ENCODE peak calls at places on chromosomes 6 and 20, in seven cellular contexts. One of them, this sample, is unnamed.

GRCh38 chr20:9301129-9302072 is 213.0 kb upstream of the LAMP5 start:
- DNase-seq in ovary: no peak
- DNase-seq in adrenal gland: no peak
- DNase-seq in NB4: no peak
- DNase-seq in transverse colon: peak
- DNase-seq in A549: peak
- DNase-seq in body of pancreas: peak
- DNase-seq in this sample: peak

GRCh38 chr6:87078983-87079616 is 15.8 kb downstream of the CGA start:
- DNase-seq in ovary: peak
- DNase-seq in adrenal gland: peak
- DNase-seq in NB4: peak
- DNase-seq in transverse colon: peak
- DNase-seq in A549: peak
- DNase-seq in body of pancreas: peak
- DNase-seq in this sample: peak

GRCh38 chr6:157762636-157763035 is 60.4 kb upstream of the SNX9 start:
- DNase-seq in ovary: no peak
- DNase-seq in adrenal gland: no peak
- DNase-seq in NB4: peak
- DNase-seq in transverse colon: no peak
- DNase-seq in A549: peak
- DNase-seq in body of pancreas: no peak
- DNase-seq in this sample: peak

GRCh38 chr6:97133071-97133470 is 149.9 kb downstream of the MMS22L start:
- DNase-seq in ovary: no peak
- DNase-seq in adrenal gland: peak
- DNase-seq in NB4: no peak
- DNase-seq in transverse colon: no peak
- DNase-seq in A549: no peak
- DNase-seq in body of pancreas: no peak
- DNase-seq in this sample: no peak

GRCh38 chr20:38338849-38339520 is 7.3 kb upstream of the LBP start:
- DNase-seq in ovary: no peak
- DNase-seq in adrenal gland: no peak
- DNase-seq in NB4: no peak
- DNase-seq in transverse colon: no peak
- DNase-seq in A549: no peak
- DNase-seq in body of pancreas: no peak
- DNase-seq in this sample: no peak

GRCh38 chr6:135088818-135089809 is 34.5 kb upstream of the HBS1L start:
- DNase-seq in ovary: no peak
- DNase-seq in adrenal gland: no peak
- DNase-seq in NB4: peak
- DNase-seq in transverse colon: no peak
- DNase-seq in A549: peak
- DNase-seq in body of pancreas: no peak
- DNase-seq in this sample: peak

GRCh38 chr6:66638099-66638498 is 931.1 kb upstream of the EYS start:
- DNase-seq in ovary: no peak
- DNase-seq in adrenal gland: no peak
- DNase-seq in NB4: no peak
- DNase-seq in transverse colon: no peak
- DNase-seq in A549: no peak
- DNase-seq in body of pancreas: no peak
- DNase-seq in this sample: no peak

GRCh38 chr6:168865522-168865921 is 388.1 kb downstream of the THBS2 start:
- DNase-seq in ovary: no peak
- DNase-seq in adrenal gland: no peak
- DNase-seq in NB4: no peak
- DNase-seq in transverse colon: no peak
- DNase-seq in A549: no peak
- DNase-seq in body of pancreas: no peak
- DNase-seq in this sample: no peak

GRCh38 chr20:3043381-3043780 is at the start of gene GNRH2:
- DNase-seq in ovary: no peak
- DNase-seq in adrenal gland: no peak
- DNase-seq in NB4: no peak
- DNase-seq in transverse colon: no peak
- DNase-seq in A549: no peak
- DNase-seq in body of pancreas: no peak
- DNase-seq in this sample: no peak

GRCh38 chr20:3040086-3040485 is 3.3 kb upstream of the GNRH2 start:
- DNase-seq in ovary: no peak
- DNase-seq in adrenal gland: no peak
- DNase-seq in NB4: no peak
- DNase-seq in transverse colon: no peak
- DNase-seq in A549: no peak
- DNase-seq in body of pancreas: no peak
- DNase-seq in this sample: no peak

GRCh38 chr20:3044336-3044965 is 1.0 kb downstream of the GNRH2 start:
- DNase-seq in ovary: no peak
- DNase-seq in adrenal gland: no peak
- DNase-seq in NB4: no peak
- DNase-seq in transverse colon: no peak
- DNase-seq in A549: no peak
- DNase-seq in body of pancreas: no peak
- DNase-seq in this sample: no peak

GRCh38 chr20:3042621-3043020 is 801 bp upstream of the GNRH2 start:
- DNase-seq in ovary: peak
- DNase-seq in adrenal gland: peak
- DNase-seq in NB4: no peak
- DNase-seq in transverse colon: no peak
- DNase-seq in A549: no peak
- DNase-seq in body of pancreas: peak
- DNase-seq in this sample: no peak

DNA sequence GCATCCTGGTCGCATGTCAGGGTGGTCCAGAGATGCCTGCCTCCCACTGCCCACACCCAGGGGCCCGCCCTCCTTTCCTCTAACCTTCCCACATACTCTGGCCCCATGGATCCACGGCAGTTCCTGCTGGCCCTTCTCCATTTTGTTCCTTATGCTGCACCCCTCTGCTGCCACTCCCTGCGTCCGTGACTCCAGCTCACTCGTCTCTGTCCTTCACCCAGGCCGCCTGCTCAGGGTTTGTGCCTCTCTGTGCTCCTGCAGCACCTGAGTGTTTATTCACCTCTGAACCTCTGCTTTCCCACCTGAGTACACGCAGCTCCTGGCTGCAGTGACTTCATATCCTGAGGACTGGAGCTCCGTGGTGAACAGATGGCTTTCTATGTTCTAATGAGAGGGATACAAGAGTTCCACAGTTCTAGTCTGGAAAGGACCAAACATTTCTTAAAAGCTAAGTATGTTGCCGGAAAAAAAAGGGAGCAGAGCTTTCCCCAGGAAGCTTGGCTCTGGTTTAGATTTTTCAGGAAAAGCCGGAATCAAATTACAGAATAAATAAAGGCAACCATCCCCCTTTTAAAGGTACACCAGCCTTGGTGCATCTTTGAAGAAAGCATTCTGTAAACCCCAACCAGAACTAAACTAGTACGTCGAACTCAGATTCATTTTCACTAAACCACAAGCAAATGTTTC is 1.5 kb upstream of the GNRH2 start:
- DNase-seq in ovary: no peak
- DNase-seq in adrenal gland: no peak
- DNase-seq in NB4: no peak
- DNase-seq in transverse colon: no peak
- DNase-seq in A549: no peak
- DNase-seq in body of pancreas: peak
- DNase-seq in this sample: peak
- TF ChIP-seq POLR2A in ovary: no peak
- TF ChIP-seq POLR2A in adrenal gland: no peak
- TF ChIP-seq POLR2A in NB4: no peak
- TF ChIP-seq POLR2A in transverse colon: no peak
- TF ChIP-seq POLR2A in A549: no peak
- TF ChIP-seq POLR2A in body of pancreas: peak
- TF ChIP-seq POLR2A in this sample: no peak

DNA sequence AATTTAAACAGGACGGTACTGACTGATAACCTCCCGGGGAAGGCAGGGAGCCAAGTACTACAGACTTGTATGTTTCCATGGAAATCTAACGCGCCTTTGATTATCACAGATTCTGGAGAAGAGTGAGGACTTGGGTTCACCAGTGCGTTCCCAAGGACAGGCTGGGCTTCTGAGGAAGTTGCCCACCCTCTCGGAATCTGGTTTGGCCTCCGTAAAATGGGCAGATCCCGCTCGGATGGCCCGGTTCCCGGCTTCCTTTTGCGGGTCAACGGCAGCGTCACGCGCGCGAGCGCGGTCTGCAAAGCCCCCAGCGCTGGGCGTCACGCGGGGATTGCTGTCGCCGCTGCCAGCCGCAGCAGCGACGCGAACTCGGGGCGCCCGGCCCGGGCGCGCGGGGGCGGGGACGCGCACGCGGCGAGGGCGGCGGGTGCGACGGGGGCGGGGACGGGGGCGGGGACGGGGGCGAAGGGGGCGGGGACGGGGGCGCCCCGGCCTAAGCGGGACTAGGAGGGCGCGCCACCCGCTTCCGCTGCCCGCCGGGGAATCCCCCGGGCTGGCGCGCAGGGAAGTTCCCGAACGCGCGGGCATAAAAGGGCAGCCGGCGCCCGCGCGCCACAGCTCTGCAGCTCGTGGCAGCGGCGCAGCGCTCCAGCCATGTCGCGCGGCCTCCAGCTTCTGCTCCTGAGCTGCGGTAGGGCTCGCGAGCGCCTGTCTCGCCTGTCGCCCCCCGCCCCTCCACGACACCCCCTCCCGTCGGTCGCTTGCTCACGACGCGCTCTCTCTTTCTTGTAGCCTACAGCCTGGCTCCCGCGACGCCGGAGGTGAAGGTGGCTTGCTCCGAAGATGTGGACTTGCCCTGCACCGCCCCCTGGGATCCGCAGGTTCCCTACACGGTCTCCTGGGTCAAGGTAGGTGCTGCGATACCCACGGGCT is at the start of gene CD83:
- DNase-seq in ovary: peak
- DNase-seq in adrenal gland: peak
- DNase-seq in NB4: peak
- DNase-seq in transverse colon: peak
- DNase-seq in A549: peak
- DNase-seq in body of pancreas: peak
- DNase-seq in this sample: peak
- TF ChIP-seq POLR2A in ovary: no peak
- TF ChIP-seq POLR2A in adrenal gland: peak
- TF ChIP-seq POLR2A in NB4: peak
- TF ChIP-seq POLR2A in transverse colon: peak
- TF ChIP-seq POLR2A in A549: no peak
- TF ChIP-seq POLR2A in body of pancreas: peak
- TF ChIP-seq POLR2A in this sample: no peak

GRCh38 chr6:15090145-15090579 is 155.7 kb upstream of the JARID2 start:
- DNase-seq in ovary: no peak
- DNase-seq in adrenal gland: no peak
- DNase-seq in NB4: peak
- DNase-seq in transverse colon: no peak
- DNase-seq in A549: no peak
- DNase-seq in body of pancreas: no peak
- DNase-seq in this sample: no peak

GRCh38 chr6:15089569-15090144 is 156.2 kb upstream of the JARID2 start:
- DNase-seq in ovary: no peak
- DNase-seq in adrenal gland: peak
- DNase-seq in NB4: peak
- DNase-seq in transverse colon: no peak
- DNase-seq in A549: no peak
- DNase-seq in body of pancreas: peak
- DNase-seq in this sample: no peak

GRCh38 chr6:15086273-15087158 is 159.4 kb upstream of the JARID2 start:
- DNase-seq in ovary: no peak
- DNase-seq in adrenal gland: no peak
- DNase-seq in NB4: peak
- DNase-seq in transverse colon: peak
- DNase-seq in A549: no peak
- DNase-seq in body of pancreas: no peak
- DNase-seq in this sample: no peak

GRCh38 chr6:15088904-15089568 is 156.8 kb upstream of the JARID2 start:
- DNase-seq in ovary: no peak
- DNase-seq in adrenal gland: no peak
- DNase-seq in NB4: peak
- DNase-seq in transverse colon: no peak
- DNase-seq in A549: no peak
- DNase-seq in body of pancreas: no peak
- DNase-seq in this sample: no peak

DNA sequence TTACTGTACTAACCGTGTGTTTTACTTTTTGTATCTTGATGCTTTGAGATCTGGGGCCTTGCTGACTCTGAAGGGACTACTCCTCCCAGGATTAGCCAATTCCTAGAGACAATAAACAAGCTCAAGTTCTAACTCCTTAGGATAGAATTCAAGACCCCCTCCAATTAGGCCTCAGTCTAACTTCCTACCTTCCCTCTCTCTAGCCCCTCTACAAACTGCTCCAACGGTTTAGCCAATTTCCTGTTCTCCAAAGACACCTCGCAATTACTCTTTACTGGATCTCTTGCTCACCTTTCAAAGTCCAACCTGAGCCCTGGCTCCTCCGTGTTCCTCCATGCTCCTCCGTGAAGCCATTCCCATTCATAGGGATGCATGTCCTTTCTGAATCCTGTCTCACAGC is 158.6 kb upstream of the JARID2 start:
- DNase-seq in ovary: no peak
- DNase-seq in adrenal gland: no peak
- DNase-seq in NB4: peak
- DNase-seq in transverse colon: no peak
- DNase-seq in A549: no peak
- DNase-seq in body of pancreas: no peak
- DNase-seq in this sample: no peak
- TF ChIP-seq POLR2A in ovary: no peak
- TF ChIP-seq POLR2A in adrenal gland: no peak
- TF ChIP-seq POLR2A in NB4: no peak
- TF ChIP-seq POLR2A in transverse colon: no peak
- TF ChIP-seq POLR2A in A549: no peak
- TF ChIP-seq POLR2A in body of pancreas: no peak
- TF ChIP-seq POLR2A in this sample: no peak

GRCh38 chr6:149483849-149484635 is 772 bp downstream of the ZC3H12D start:
- DNase-seq in ovary: no peak
- DNase-seq in adrenal gland: no peak
- DNase-seq in NB4: no peak
- DNase-seq in transverse colon: no peak
- DNase-seq in A549: no peak
- DNase-seq in body of pancreas: no peak
- DNase-seq in this sample: no peak

GRCh38 chr6:149482542-149483261 is 2.1 kb downstream of the ZC3H12D start:
- DNase-seq in ovary: no peak
- DNase-seq in adrenal gland: no peak
- DNase-seq in NB4: peak
- DNase-seq in transverse colon: no peak
- DNase-seq in A549: no peak
- DNase-seq in body of pancreas: no peak
- DNase-seq in this sample: no peak

GRCh38 chr6:149483302-149483701 is 1.5 kb downstream of the ZC3H12D start:
- DNase-seq in ovary: no peak
- DNase-seq in adrenal gland: no peak
- DNase-seq in NB4: peak
- DNase-seq in transverse colon: no peak
- DNase-seq in A549: no peak
- DNase-seq in body of pancreas: no peak
- DNase-seq in this sample: no peak

GRCh38 chr6:149487316-149487715 is 2.5 kb upstream of the ZC3H12D start:
- DNase-seq in ovary: no peak
- DNase-seq in adrenal gland: no peak
- DNase-seq in NB4: no peak
- DNase-seq in transverse colon: no peak
- DNase-seq in A549: no peak
- DNase-seq in body of pancreas: no peak
- DNase-seq in this sample: no peak

DNA sequence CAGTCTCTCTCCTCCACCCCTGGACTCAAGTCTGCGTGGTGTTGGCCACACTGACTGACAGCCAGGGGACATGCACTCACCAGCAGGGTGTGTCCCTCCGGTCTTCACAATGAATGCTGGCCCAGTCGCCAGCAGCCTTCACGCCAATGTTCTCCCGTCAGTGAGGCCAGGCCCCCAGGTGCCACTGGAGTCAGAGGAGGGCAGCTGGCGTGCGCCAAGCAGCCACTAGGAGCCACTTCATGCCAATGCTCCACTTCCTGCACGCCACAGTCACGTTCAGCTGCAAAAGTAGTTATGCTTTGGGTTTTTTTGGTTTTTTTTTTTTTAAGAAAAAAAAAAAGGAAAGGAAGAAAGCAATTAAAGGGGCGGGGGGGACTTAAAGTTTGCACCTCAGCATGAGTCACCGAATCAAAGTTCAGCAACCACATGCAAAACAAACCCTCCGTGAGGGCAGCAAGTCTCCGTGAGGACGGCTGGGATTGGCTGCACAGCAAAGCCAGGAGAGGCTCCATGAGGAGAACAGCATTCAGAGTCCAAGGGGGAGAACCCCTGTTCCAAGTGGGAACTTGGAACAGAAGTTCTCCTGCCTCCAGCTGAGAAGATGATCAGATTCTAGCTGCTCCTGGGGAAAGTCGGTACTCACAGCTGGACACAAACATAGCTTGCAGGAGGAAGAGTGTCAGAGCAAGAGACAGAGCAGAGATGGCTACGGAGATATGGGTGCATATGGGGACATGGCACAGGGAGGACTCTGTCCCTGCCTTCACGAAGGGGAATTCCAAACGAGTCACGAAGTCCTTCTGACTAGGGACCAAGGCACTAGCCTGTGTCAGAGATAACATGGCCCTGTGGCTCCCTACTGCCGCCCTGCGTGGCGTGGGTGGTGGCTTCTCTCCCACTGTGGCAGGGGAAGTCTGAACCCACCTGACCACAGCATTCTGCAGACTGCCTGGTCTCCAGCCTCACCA is at the start of gene ZC3H12D:
- DNase-seq in ovary: no peak
- DNase-seq in adrenal gland: peak
- DNase-seq in NB4: peak
- DNase-seq in transverse colon: peak
- DNase-seq in A549: peak
- DNase-seq in body of pancreas: peak
- DNase-seq in this sample: no peak
- TF ChIP-seq POLR2A in ovary: no peak
- TF ChIP-seq POLR2A in adrenal gland: no peak
- TF ChIP-seq POLR2A in NB4: no peak
- TF ChIP-seq POLR2A in transverse colon: peak
- TF ChIP-seq POLR2A in A549: no peak
- TF ChIP-seq POLR2A in body of pancreas: no peak
- TF ChIP-seq POLR2A in this sample: no peak

This sample was measured in endothelial cell of umbilical vein.